ENCODE peak calls at places on chromosome 11, in four cellular contexts. C, N, W and P are unnamed samples. For H3K4me1 and H3K9me3, the result is how much of the 10 kb centered on the place peaks cover.

GRCh38 chr11:65215441-65216076 is 33.8 kb downstream of the CAPN1 start:
- DNase-seq in W (no peak), C (no peak), N (no peak), P (no peak)

GRCh38 chr11:3954448-3955298 is 99.2 kb downstream of the STIM1 start:
- DNase-seq in W (no peak), C (no peak), N (no peak), P (no peak)

GRCh38 chr11:69699213-69699612 is 4.6 kb downstream of the FGF19 start:
- DNase-seq in W (no peak), C (no peak), N (no peak), P (no peak)

GRCh38 chr11:99952816-99953215 is 734.3 kb upstream of the ARHGAP42 start:
- DNase-seq in W (no peak), N (no peak), C (no peak), P (no peak)

GRCh38 chr11:130209944-130210854 is 50.6 kb downstream of the ST14 start:
- DNase-seq in C (peak), N (no peak), W (no peak), P (no peak)

GRCh38 chr11:78380615-78381029 is 37.0 kb downstream of the GAB2 start:
- DNase-seq in N (no peak), W (no peak), C (no peak), P (peak)

GRCh38 chr11:66851698-66852465 is 5.0 kb upstream of the LRFN4 start:
- DNase-seq in W (no peak), N (no peak), C (no peak), P (peak)

GRCh38 chr11:83662494-83662893 is 376.3 kb upstream of the CCDC90B start:
- DNase-seq in C (no peak), N (no peak), W (no peak), P (no peak)

GRCh38 chr11:130816516-130816915 is 99.8 kb downstream of the SNX19 start:
- DNase-seq in C (no peak), W (no peak), N (no peak), P (no peak)

GRCh38 chr11:73171762-73172161 is 29.6 kb upstream of the FCHSD2 start:
- DNase-seq in N (no peak), W (no peak), C (no peak), P (no peak)

GRCh38 chr11:128226106-128226716 is 361.1 kb downstream of the ETS1 start:
- DNase-seq in C (no peak), W (no peak), N (no peak), P (no peak)

GRCh38 chr11:29641201-29641600 is 375.6 kb downstream of the KCNA4 start:
- DNase-seq in W (no peak), N (no peak), C (no peak), P (no peak)

GRCh38 chr11:64244107-64244506 is 2.6 kb downstream of the PPP1R14B start:
- DNase-seq in N (no peak), W (no peak), C (no peak), P (no peak)

GRCh38 chr11:82811369-82811768 is 77.7 kb upstream of the FAM181B start:
- DNase-seq in C (no peak), W (no peak), N (no peak), P (no peak)

GRCh38 chr11:17814546-17814945 is 80.0 kb downstream of the KCNC1 start:
- DNase-seq in C (no peak), N (no peak), W (no peak), P (no peak)

GRCh38 chr11:116311141-116311540 is 461.6 kb downstream of the BUD13 start:
- DNase-seq in N (no peak), C (no peak), W (no peak), P (no peak)

GRCh38 chr11:10323793-10324170 is 18.9 kb downstream of the ADM start:
- DNase-seq in W (no peak), N (no peak), C (no peak), P (no peak)

GRCh38 chr11:69999721-70000120 is 78.4 kb upstream of the ANO1 start:
- DNase-seq in W (no peak), N (no peak), C (no peak), P (no peak)

GRCh38 chr11:124294697-124295096 is 19.1 kb downstream of the OR8D1 start:
- DNase-seq in C (no peak), N (no peak), W (no peak), P (no peak)

DNA sequence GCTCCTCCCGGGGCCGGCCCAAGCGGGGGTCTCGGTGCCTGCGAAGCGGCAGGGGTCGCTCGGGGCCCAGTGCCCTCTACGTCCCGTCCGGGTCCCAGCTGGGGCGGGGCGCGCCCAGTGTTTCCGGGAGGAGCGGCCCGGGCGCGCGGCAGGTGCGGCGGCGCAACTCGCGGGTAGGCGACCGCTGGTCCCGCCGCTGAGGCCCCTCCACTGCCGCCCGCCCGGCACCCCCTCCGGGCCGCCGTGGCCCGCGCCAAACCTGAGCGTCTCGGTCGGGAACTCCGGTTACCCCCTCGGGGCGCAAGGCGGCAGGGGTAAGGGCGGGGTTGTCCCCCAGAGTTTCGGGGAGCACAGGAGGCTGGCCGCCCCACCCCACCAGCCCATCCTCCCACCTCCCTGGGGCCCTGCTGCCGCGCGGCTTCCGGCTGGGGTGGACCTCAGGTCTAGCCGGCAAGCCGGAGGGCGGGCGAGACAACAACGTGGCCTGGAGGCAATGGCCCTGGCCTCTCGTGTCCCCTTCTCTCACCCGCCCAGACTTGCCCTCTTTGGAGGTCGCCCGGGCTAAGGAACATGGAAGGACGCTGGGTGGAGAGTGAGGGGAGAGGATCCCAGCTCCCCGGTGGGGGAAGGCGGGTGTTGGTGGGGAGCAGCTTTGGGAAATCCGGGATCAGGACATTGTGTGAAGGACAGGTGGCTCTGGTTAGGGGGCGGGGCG is 416 bp upstream of the CRACR2B start:
- DNase-seq in W (peak), C (peak), N (no peak), P (no peak)
- H3K4me3 ChIP-seq in W (peak), C (peak), N (peak), P (peak)

DNA sequence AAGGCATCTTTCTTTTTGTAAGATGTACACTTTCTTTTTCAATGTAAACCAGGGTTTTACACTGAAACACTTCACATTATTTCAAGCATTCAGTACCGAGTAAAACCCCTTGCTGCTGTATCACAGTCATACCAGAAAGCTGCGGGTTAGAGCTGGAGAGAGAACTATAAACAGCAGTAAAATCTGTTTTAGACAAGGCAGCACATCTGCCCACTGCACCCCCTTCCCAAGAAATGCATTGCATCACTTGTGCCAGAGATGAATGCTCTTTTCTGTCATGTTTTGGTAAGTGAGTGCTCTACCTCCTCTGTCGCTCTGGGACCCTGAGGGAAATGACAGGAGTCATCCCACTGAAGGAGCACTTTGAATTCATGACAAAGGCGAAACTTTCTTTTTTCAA is 107.3 kb downstream of the MAML2 start:
- DNase-seq in C (no peak), N (no peak), W (no peak), P (no peak)
- H3K4me1 ChIP-seq in C (under half), N (under half), W (under half), P (under half)

GRCh38 chr11:1049911-1050580 is 13.5 kb upstream of the MUC6 start:
- DNase-seq in N (no peak), C (no peak), W (no peak), P (no peak)
- H3K9me3 ChIP-seq in N (under half), C (under half), W (under half), P (under half)

GRCh38 chr11:578276-579035 is 2.2 kb downstream of the PHRF1 start:
- DNase-seq in N (no peak), C (no peak), W (no peak), P (no peak)
- H3K4me3 ChIP-seq in N (peak), C (no peak), W (peak), P (peak)